ENCODE peak calls at places on chromosomes 11 and 22, in ten cellular contexts. S is activated CD4-positive, CD25-positive, alpha-beta regulatory T cell; P is MCF 10A; B is stimulated activated effector memory CD8-positive, alpha-beta T cell treated with anti-CD3 and anti-CD28 coated beads, Interleukin-12 subunit alpha, Interleukin-12 subunit beta, amount 100 ng/mL, for 72 hours; K is hippocampal formation; F is sciatic nerve; L is HS-27A; J is RWPE1; Y is stimulated activated CD4-positive, alpha-beta T cell treated with anti-CD3 and anti-CD28 coated beads, TNF-alpha, amount 100 ng/mL, for 48 hours; R is GM18507. I is an unnamed sample.

GRCh38 chr22:30306629-30307016 is 17.3 kb upstream of the CASTOR1 start:
- DNase-seq in P (no peak), S (no peak), K (no peak), F (no peak), B (no peak), L (no peak), J (no peak), Y (no peak), R (no peak), I (no peak)

GRCh38 chr11:103946793-103947565 is 89.5 kb upstream of the DDI1 start:
- DNase-seq in J (no peak), K (no peak), F (no peak), L (no peak), R (no peak), S (no peak), P (no peak), Y (no peak), B (no peak), I (no peak)

GRCh38 chr11:60116996-60117790 is 28.7 kb downstream of the MS4A2 start:
- DNase-seq in R (no peak), S (no peak), F (no peak), J (no peak), B (no peak), Y (no peak), K (no peak), P (no peak), L (no peak), I (no peak)

GRCh38 chr11:47886096-47886495 is 37.9 kb upstream of the NUP160 start:
- DNase-seq in R (no peak), J (no peak), Y (no peak), K (no peak), P (no peak), L (no peak), F (no peak), S (no peak), B (no peak), I (no peak)

GRCh38 chr11:36228689-36229088 is 60.5 kb downstream of the COMMD9 start:
- DNase-seq in K (no peak), F (no peak), P (no peak), J (no peak), R (no peak), S (no peak), B (no peak), Y (no peak), L (no peak), I (no peak)

GRCh38 chr11:110121204-110121603 is 28.0 kb downstream of the ZC3H12C start:
- DNase-seq in S (no peak), K (no peak), P (peak; percentile 71), R (no peak), F (no peak), B (no peak), Y (no peak), J (peak; percentile 13), L (peak; percentile 38), I (no peak)

GRCh38 chr22:29155966-29156365 is 49.7 kb upstream of the EMID1 start:
- DNase-seq in R (no peak), J (no peak), K (no peak), Y (no peak), F (no peak), S (no peak), P (no peak), B (no peak), L (no peak), I (no peak)

GRCh38 chr11:66414120-66414934 is 6.5 kb upstream of the NPAS4 start:
- DNase-seq in F (no peak), Y (no peak), J (no peak), B (no peak), L (no peak), P (no peak), K (no peak), S (no peak), R (no peak), I (no peak)

GRCh38 chr11:86551693-86552092 is 120.7 kb downstream of the ME3 start:
- DNase-seq in J (no peak), B (no peak), R (no peak), S (no peak), K (no peak), P (no peak), Y (no peak), F (no peak), L (no peak), I (no peak)

GRCh38 chr11:76124905-76125566 is 81.3 kb downstream of the WNT11 start:
- DNase-seq in Y (no peak), L (no peak), F (no peak), P (no peak), B (no peak), S (no peak), J (no peak), K (no peak), R (no peak), I (no peak)

GRCh38 chr22:46169628-46170027 is 19.3 kb downstream of the PPARA start:
- DNase-seq in F (no peak), L (no peak), S (no peak), K (no peak), P (no peak), Y (no peak), B (no peak), J (no peak), R (no peak), I (no peak)

GRCh38 chr11:86559311-86559945 is 113.0 kb downstream of the ME3 start:
- DNase-seq in R (no peak), K (no peak), S (no peak), J (peak; percentile 80), F (no peak), Y (no peak), L (no peak), P (peak; percentile 43), B (no peak), I (peak; percentile 25)

GRCh38 chr11:80074837-80075236 is 634.0 kb upstream of the TENM4 start:
- DNase-seq in P (no peak), Y (no peak), F (no peak), S (no peak), J (no peak), R (no peak), L (no peak), K (no peak), B (no peak), I (no peak)

GRCh38 chr22:22137891-22138290 is 106.7 kb upstream of the VPREB1 start:
- DNase-seq in B (no peak), J (no peak), F (no peak), K (no peak), L (no peak), R (no peak), S (no peak), P (no peak), Y (no peak), I (no peak)

GRCh38 chr22:28829358-28830181 is 29.2 kb upstream of the XBP1 start:
- DNase-seq in F (peak; percentile 92), L (peak; percentile 24), Y (peak; percentile 56), B (peak; percentile 85), P (peak; percentile 69), R (peak; percentile 58), J (peak; percentile 60), S (peak; percentile 44), K (peak; percentile 57), I (peak; percentile 44)

GRCh38 chr11:86931965-86932332 is 23.2 kb downstream of the FZD4 start:
- DNase-seq in F (no peak), J (peak; percentile 48), B (no peak), S (no peak), P (peak; percentile 61), Y (no peak), K (no peak), L (no peak), R (no peak), I (no peak)

GRCh38 chr11:59941091-59941490 is 2.9 kb downstream of the OOSP1 start:
- DNase-seq in K (no peak), L (no peak), S (no peak), P (no peak), F (no peak), J (no peak), B (no peak), Y (no peak), R (no peak), I (no peak)

GRCh38 chr11:61091373-61092279 is 10.7 kb upstream of the CD5 start:
- DNase-seq in J (peak; percentile 34), Y (no peak), F (no peak), B (no peak), K (no peak), P (peak; percentile 34), S (no peak), R (no peak), L (no peak), I (no peak)

GRCh38 chr11:9226514-9226913 is 38.6 kb downstream of the DENND5A start:
- DNase-seq in J (no peak), F (no peak), S (no peak), B (no peak), Y (no peak), P (no peak), L (no peak), K (no peak), R (no peak), I (no peak)

GRCh38 chr11:43923327-43924111 is 18.9 kb upstream of the C11orf96 start:
- DNase-seq in P (no peak), K (peak; percentile 79), L (no peak), J (no peak), S (no peak), F (no peak), R (no peak), Y (no peak), B (no peak), I (peak; percentile 63)

GRCh38 chr22:47337161-47337621 is 574.7 kb downstream of the TBC1D22A start:
- DNase-seq in F (no peak), P (peak; percentile 77), K (peak; percentile 3), J (peak; percentile 59), R (no peak), L (no peak), S (no peak), Y (no peak), B (no peak), I (peak; percentile 41)

GRCh38 chr22:24536089-24536488 is 18.8 kb downstream of the GUCD1 start:
- DNase-seq in K (no peak), Y (no peak), J (no peak), F (no peak), B (no peak), R (no peak), P (peak; percentile 5), L (no peak), S (no peak), I (no peak)

GRCh38 chr22:21818487-21819182 is 48.8 kb downstream of the MAPK1 start:
- DNase-seq in B (no peak), J (no peak), P (no peak), Y (no peak), R (no peak), K (no peak), L (no peak), S (no peak), F (no peak), I (no peak)

GRCh38 chr11:65781152-65781961 is 581 bp upstream of the AP5B1 start:
- DNase-seq in K (no peak), Y (no peak), B (peak; percentile 85), J (no peak), F (peak; percentile 72), P (no peak), S (no peak), L (no peak), R (no peak), I (peak; percentile 60)

GRCh38 chr11:59182457-59183151 is 10.7 kb downstream of the DTX4 start:
- DNase-seq in F (no peak), P (peak; percentile 67), Y (no peak), B (no peak), K (no peak), L (no peak), J (no peak), R (no peak), S (no peak), I (no peak)

I was measured in cerebellum.